ENCODE peak calls at places on chromosome 3, in four cellular contexts. D is GM12878, J is HCT116, T is K562. W is an unnamed sample.

GRCh38 chr3:112611813-112612515 is 29.0 kb downstream of the CCDC80 start:
- DNase-seq in D (no peak), J (no peak), T (no peak), W (no peak)

GRCh38 chr3:96970211-96970610 is 155.8 kb downstream of the EPHA6 start:
- DNase-seq in D (no peak), J (no peak), T (no peak), W (no peak)

GRCh38 chr3:151407928-151408327 is 23.4 kb upstream of the P2RY12 start:
- DNase-seq in D (no peak), J (no peak), T (no peak), W (no peak)

GRCh38 chr3:140206196-140207040 is 271.4 kb downstream of the CLSTN2 start:
- DNase-seq in D (no peak), J (no peak), T (no peak), W (no peak)

GRCh38 chr3:126131881-126132750 is 48.2 kb upstream of the SLC41A3 start:
- DNase-seq in D (no peak), J (no peak), T (no peak), W (peak; percentile 38)

GRCh38 chr3:85360742-85361387 is 402.1 kb downstream of the CADM2 start:
- DNase-seq in D (peak; percentile 3), J (no peak), T (peak; percentile 36), W (peak; percentile 63)

GRCh38 chr3:73637042-73637441 is 12.3 kb upstream of the PDZRN3 start:
- DNase-seq in D (no peak), J (no peak), T (no peak), W (no peak)

GRCh38 chr3:157501863-157502262 is 1.4 kb downstream of the VEPH1 start:
- DNase-seq in D (no peak), J (no peak), T (no peak), W (no peak)

GRCh38 chr3:98800401-98800800 is 37.3 kb downstream of the ST3GAL6 start:
- DNase-seq in D (no peak), J (no peak), T (no peak), W (no peak)

GRCh38 chr3:64514889-64515288 is 172.9 kb downstream of the ADAMTS9 start:
- DNase-seq in D (no peak), J (no peak), T (no peak), W (no peak)

GRCh38 chr3:146823622-146824021 is 218.5 kb upstream of the PLSCR5 start:
- DNase-seq in D (no peak), J (no peak), T (no peak), W (no peak)

GRCh38 chr3:165389064-165389463 is 192.9 kb upstream of the SLITRK3 start:
- DNase-seq in D (no peak), J (no peak), T (no peak), W (no peak)

GRCh38 chr3:9399746-9400145 is 2.3 kb downstream of the SETD5 start:
- DNase-seq in D (no peak), J (peak; percentile 26), T (peak; percentile 90), W (no peak)

GRCh38 chr3:97481416-97481815 is 283.1 kb upstream of the ARL6 start:
- DNase-seq in D (no peak), J (no peak), T (peak; percentile 0), W (no peak)

GRCh38 chr3:69853033-69853432 is 113.8 kb downstream of the MITF start:
- DNase-seq in D (no peak), J (no peak), T (no peak), W (no peak)

GRCh38 chr3:17258823-17259436 is 374.2 kb downstream of the PLCL2 start:
- DNase-seq in D (no peak), J (peak; percentile 13), T (peak; percentile 64), W (no peak)

GRCh38 chr3:64114651-64115050 is 91.4 kb upstream of the PSMD6 start:
- DNase-seq in D (no peak), J (no peak), T (no peak), W (no peak)

GRCh38 chr3:123663977-123664376 is 79.1 kb upstream of the HACD2 start:
- DNase-seq in D (no peak), J (no peak), T (no peak), W (no peak)

GRCh38 chr3:71254658-71255057 is 328.9 kb downstream of the FOXP1 start:
- DNase-seq in D (no peak), J (no peak), T (no peak), W (no peak)

GRCh38 chr3:102156426-102156825 is 278.4 kb upstream of the ZPLD1 start:
- DNase-seq in D (no peak), J (no peak), T (no peak), W (no peak)

GRCh38 chr3:12981631-12982265 is 91.5 kb downstream of the IQSEC1 start:
- DNase-seq in D (no peak), J (no peak), T (no peak), W (no peak)

GRCh38 chr3:57770121-57770828 is 14.2 kb downstream of the SLMAP start:
- DNase-seq in D (no peak), J (no peak), T (no peak), W (no peak)

GRCh38 chr3:146274833-146275232 is 23.9 kb upstream of the PLSCR4 start:
- DNase-seq in D (no peak), J (no peak), T (no peak), W (no peak)

GRCh38 chr3:160473978-160474377 is 24.4 kb upstream of the TRIM59 start:
- DNase-seq in D (no peak), J (no peak), T (no peak), W (no peak)

GRCh38 chr3:120894285-120894684 is 13.7 kb upstream of the STXBP5L start:
- DNase-seq in D (no peak), J (peak; percentile 19), T (no peak), W (no peak)

GRCh38 chr3:185658504-185658912 is 72.4 kb downstream of the SENP2 start:
- DNase-seq in D (no peak), J (no peak), T (no peak), W (no peak)

GRCh38 chr3:156721687-156722086 is 47.3 kb downstream of the TIPARP start:
- DNase-seq in D (no peak), J (no peak), T (peak; percentile 11), W (no peak)

GRCh38 chr3:13866406-13866965 is 13.4 kb downstream of the WNT7A start:
- DNase-seq in D (no peak), J (no peak), T (no peak), W (no peak)

GRCh38 chr3:114879059-114880031 is 267.7 kb downstream of the ZBTB20 start:
- DNase-seq in D (peak; percentile 40), J (peak; percentile 86), T (no peak), W (no peak)

GRCh38 chr3:159792070-159792469 is 196.6 kb upstream of the IL12A start:
- DNase-seq in D (no peak), J (no peak), T (no peak), W (no peak)

GRCh38 chr3:188993140-188993539 is 178.6 kb upstream of the TPRG1 start:
- DNase-seq in D (no peak), J (no peak), T (no peak), W (no peak)
- TF ChIP-seq EGR1 in D (no peak), J (no peak), T (no peak), W (no peak)

DNA sequence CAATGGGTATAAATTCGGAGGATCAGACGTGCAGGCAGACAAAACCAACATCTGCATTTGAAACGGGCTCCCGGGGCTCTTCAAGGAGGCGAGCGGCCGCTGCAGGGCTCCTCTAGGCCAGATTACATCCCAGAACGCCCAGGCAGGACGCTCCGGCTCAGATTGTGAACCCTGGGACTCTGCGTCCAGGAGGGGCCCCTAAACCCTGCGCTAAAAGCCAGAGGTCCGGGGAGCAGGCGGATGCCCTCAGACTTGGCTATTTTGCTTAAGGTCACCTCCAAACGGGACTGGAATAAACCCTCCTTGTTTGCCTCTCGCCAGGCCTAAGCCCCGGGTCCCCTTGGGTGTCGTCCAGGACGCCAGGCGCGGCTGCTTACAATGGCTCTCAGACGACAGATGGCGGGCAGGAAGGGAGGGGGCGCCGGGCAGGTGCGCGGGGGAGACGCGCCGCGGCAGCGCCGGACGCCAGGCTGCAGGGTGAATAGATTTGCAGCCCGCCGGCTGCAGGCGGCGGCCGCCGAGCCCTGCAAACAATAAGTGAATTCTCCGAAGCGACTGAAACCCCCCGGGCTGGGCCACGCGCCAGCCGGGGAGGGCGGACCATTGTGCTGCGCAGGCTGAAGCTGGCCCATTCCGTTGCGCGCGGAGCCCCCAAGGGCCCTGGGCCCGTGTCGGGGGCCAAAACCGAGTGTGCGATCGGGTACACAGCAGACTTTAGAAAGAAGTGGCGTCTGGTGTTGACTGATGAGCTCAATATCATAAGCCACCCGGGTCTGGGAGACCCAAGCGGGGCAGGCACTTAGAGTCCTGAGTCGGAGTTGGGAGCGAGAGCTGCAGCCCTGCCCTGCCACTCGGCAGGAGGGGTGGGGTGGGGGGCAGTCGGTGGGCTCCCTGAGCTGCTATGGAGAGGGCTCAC is 32.3 kb upstream of the AMOTL2 start:
- DNase-seq in D (no peak), J (no peak), T (no peak), W (peak; percentile 50)
- TF ChIP-seq EGR1 in D (no peak), J (no peak), T (no peak), W (no peak)

GRCh38 chr3:116256843-116257485 is 188.3 kb downstream of the LSAMP start:
- DNase-seq in D (no peak), J (no peak), T (no peak), W (no peak)

GRCh38 chr3:116260491-116260890 is 184.8 kb downstream of the LSAMP start:
- DNase-seq in D (no peak), J (no peak), T (no peak), W (no peak)

GRCh38 chr3:116259984-116260383 is 185.3 kb downstream of the LSAMP start:
- DNase-seq in D (no peak), J (no peak), T (no peak), W (no peak)

GRCh38 chr3:116253511-116253910 is 191.8 kb downstream of the LSAMP start:
- DNase-seq in D (no peak), J (no peak), T (no peak), W (no peak)

DNA sequence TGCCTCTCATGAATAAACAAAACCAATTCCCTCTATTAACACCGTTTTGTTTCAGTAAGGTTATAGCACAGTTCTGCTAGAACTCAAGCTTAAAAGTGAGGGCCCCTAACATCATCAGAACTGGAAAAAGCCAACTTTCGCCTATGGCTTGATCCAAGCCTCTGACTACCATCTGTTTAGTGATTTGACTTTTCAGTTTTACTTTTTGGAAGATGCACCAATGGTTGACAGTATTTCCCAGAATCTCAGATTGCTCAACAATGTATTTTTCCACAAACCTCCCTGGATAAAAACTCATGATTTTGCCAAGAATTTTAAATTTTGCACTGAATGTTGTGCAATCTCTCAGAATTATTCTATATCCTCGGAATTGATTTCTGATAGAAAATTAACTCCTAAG is 190.8 kb downstream of the LSAMP start:
- DNase-seq in D (no peak), J (no peak), T (no peak), W (no peak)
- TF ChIP-seq EGR1 in D (no peak), J (no peak), T (no peak), W (no peak)

DNA sequence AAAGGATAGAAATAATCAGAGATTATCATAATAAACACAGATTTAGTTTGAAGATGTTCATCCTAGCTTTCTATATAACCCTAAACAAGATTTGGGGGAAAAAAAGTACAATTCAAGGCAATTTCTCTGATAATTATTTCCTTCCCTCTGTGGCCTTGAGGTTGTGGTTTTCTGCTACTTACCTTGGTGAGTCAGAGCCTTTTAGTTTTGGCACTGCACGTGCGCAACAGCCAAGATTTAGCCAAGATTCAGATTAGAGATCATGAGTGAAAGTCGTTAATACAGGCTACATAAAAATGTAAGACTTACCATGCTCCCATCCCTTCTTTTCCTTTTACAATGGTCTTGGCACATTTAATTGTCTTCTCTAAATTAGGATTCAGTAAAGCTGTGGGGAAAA is 6.7 kb downstream of the LYZL4 start:
- DNase-seq in D (no peak), J (no peak), T (no peak), W (no peak)
- TF ChIP-seq EGR1 in D (no peak), J (no peak), T (no peak), W (no peak)

GRCh38 chr3:187833799-187834578 is 88.7 kb upstream of the BCL6 start:
- DNase-seq in D (no peak), J (no peak), T (no peak), W (peak; percentile 30)
- TF ChIP-seq EGR1 in D (no peak), J (no peak), T (no peak), W (no peak)

W was measured in H1.